ENCODE peak calls at places on chromosome 2, in nine cellular contexts. L is stimulated activated naive CD4-positive, alpha-beta T cell treated with Interleukin-2 at 50 U/mL for 16 hours; K is fibroblast of mammary gland; S is ovary; O is naive thymus-derived CD8-positive, alpha-beta T cell; V is T-helper 9 cell; H is AG04450; M is activated T-cell treated with anti-CD3 and anti-CD28 coated beads for 1 hour; T is uterus. Q is an unnamed sample.

GRCh38 chr2:20868377-20868776 is 45.5 kb upstream of the LDAH start:
- DNase-seq in H (no peak), K (no peak), V (peak), O (peak), M (peak), T (no peak), S (no peak), L (peak), Q (no peak)

GRCh38 chr2:99648115-99648850 is 158.5 kb upstream of the REV1 start:
- DNase-seq in T (peak), S (no peak), L (no peak), H (peak), K (peak), V (no peak), M (no peak), O (no peak), Q (no peak)

GRCh38 chr2:135050684-135051083 is 1.4 kb upstream of the RAB3GAP1 start:
- DNase-seq in K (no peak), V (no peak), T (no peak), O (no peak), S (no peak), H (no peak), L (no peak), M (no peak), Q (no peak)

GRCh38 chr2:181999255-181999654 is 13.6 kb downstream of the PPP1R1C start:
- DNase-seq in S (no peak), M (no peak), V (no peak), L (no peak), K (no peak), O (no peak), H (no peak), T (no peak), Q (no peak)

GRCh38 chr2:84694088-84694622 is 177.9 kb downstream of the DNAH6 start:
- DNase-seq in S (no peak), K (no peak), O (peak), L (no peak), T (no peak), H (no peak), V (no peak), M (peak), Q (no peak)

GRCh38 chr2:199057936-199058335 is 399.8 kb downstream of the SATB2 start:
- DNase-seq in M (no peak), K (no peak), L (no peak), S (no peak), O (no peak), V (no peak), H (no peak), T (no peak), Q (no peak)

GRCh38 chr2:101047075-101047766 is 45.1 kb downstream of the RPL31 start:
- DNase-seq in S (no peak), M (no peak), K (peak), V (no peak), H (no peak), L (no peak), O (no peak), T (no peak), Q (no peak)

GRCh38 chr2:102421890-102422759 is 835 bp upstream of the IL18RAP start:
- DNase-seq in H (no peak), O (no peak), M (no peak), T (no peak), L (no peak), S (no peak), V (no peak), K (no peak), Q (no peak)

GRCh38 chr2:96204836-96205235 is 3.8 kb downstream of the STARD7 start:
- DNase-seq in V (no peak), L (no peak), K (no peak), T (no peak), M (no peak), S (no peak), H (no peak), O (no peak), Q (no peak)

GRCh38 chr2:43605079-43605655 is 9.3 kb upstream of the THADA start:
- DNase-seq in M (no peak), O (no peak), V (no peak), K (peak), H (no peak), L (no peak), S (no peak), T (no peak), Q (no peak)

GRCh38 chr2:39127973-39128372 is 7.1 kb upstream of the SOS1 start:
- DNase-seq in M (peak), O (no peak), K (peak), S (no peak), L (peak), H (no peak), V (no peak), T (no peak), Q (no peak)

GRCh38 chr2:129904532-129905446 is 74.7 kb upstream of the RAB6C start:
- DNase-seq in O (no peak), V (no peak), M (no peak), S (no peak), T (no peak), L (no peak), K (no peak), H (no peak), Q (no peak)

GRCh38 chr2:215664847-215665525 is 229.1 kb upstream of the FN1 start:
- DNase-seq in O (no peak), M (no peak), K (peak), S (no peak), V (no peak), T (no peak), H (peak), L (no peak), Q (peak)

GRCh38 chr2:233489666-233490065 is 76.9 kb downstream of the USP40 start:
- DNase-seq in V (no peak), M (no peak), O (no peak), H (no peak), L (no peak), T (no peak), K (peak), S (no peak), Q (no peak)

GRCh38 chr2:179059026-179059680 is 9.2 kb upstream of the CCDC141 start:
- DNase-seq in M (no peak), T (no peak), O (no peak), K (no peak), L (no peak), H (no peak), V (no peak), S (no peak), Q (no peak)

GRCh38 chr2:45342-46130 is 769 bp downstream of the FAM110C start:
- DNase-seq in K (no peak), O (no peak), V (no peak), T (no peak), H (no peak), L (no peak), M (no peak), S (peak), Q (no peak)

GRCh38 chr2:63060079-63060482 is 9.5 kb downstream of the OTX1 start:
- DNase-seq in V (no peak), L (no peak), K (peak), S (no peak), T (no peak), O (no peak), M (no peak), H (no peak), Q (no peak)

GRCh38 chr2:68623820-68624219 is 19.6 kb upstream of the PROKR1 start:
- DNase-seq in M (no peak), K (no peak), V (no peak), H (no peak), O (no peak), T (no peak), L (no peak), S (no peak), Q (no peak)

GRCh38 chr2:184072470-184072869 is 525.9 kb upstream of the ZNF804A start:
- DNase-seq in M (no peak), O (no peak), H (no peak), S (no peak), L (no peak), T (no peak), K (no peak), V (no peak), Q (no peak)

GRCh38 chr2:238897122-238897880 is 49.4 kb downstream of the TWIST2 start:
- DNase-seq in L (no peak), O (no peak), M (no peak), H (no peak), T (no peak), S (no peak), K (no peak), V (no peak), Q (no peak)

GRCh38 chr2:140454717-140455116 is 1674.5 kb upstream of the NXPH2 start:
- DNase-seq in V (no peak), O (no peak), S (no peak), T (no peak), M (no peak), K (peak), L (no peak), H (peak), Q (no peak)

GRCh38 chr2:27489118-27489497 is 435 bp downstream of the IFT172 start:
- DNase-seq in H (no peak), O (peak), K (peak), V (no peak), M (no peak), T (no peak), L (no peak), S (no peak), Q (no peak)

GRCh38 chr2:10404324-10405143 is 43.6 kb downstream of the ODC1 start:
- DNase-seq in M (no peak), O (no peak), T (peak), H (no peak), K (no peak), L (no peak), S (no peak), V (no peak), Q (no peak)

GRCh38 chr2:235024951-235025773 is 73.3 kb downstream of the SH3BP4 start:
- DNase-seq in L (no peak), T (no peak), K (no peak), M (no peak), O (no peak), H (no peak), S (no peak), V (no peak), Q (no peak)

GRCh38 chr2:128363991-128364390 is 45.3 kb upstream of the HS6ST1 start:
- DNase-seq in S (peak), H (no peak), O (no peak), L (no peak), V (no peak), T (no peak), K (no peak), M (no peak), Q (peak)

GRCh38 chr2:194750926-194751325 is 906.1 kb upstream of the SLC39A10 start:
- DNase-seq in S (no peak), T (no peak), K (no peak), H (no peak), L (no peak), V (no peak), O (no peak), M (no peak), Q (no peak)

GRCh38 chr2:219277703-219278654 is 1.2 kb upstream of the DNAJB2 start:
- DNase-seq in L (peak), H (peak), K (peak), V (peak), T (peak), O (peak), M (peak), S (peak), Q (peak)

GRCh38 chr2:11634584-11634983 is 35.4 kb downstream of the NTSR2 start:
- DNase-seq in K (no peak), H (no peak), M (no peak), L (no peak), T (no peak), S (no peak), V (no peak), O (no peak), Q (no peak)

GRCh38 chr2:232444409-232445148 is 11.4 kb upstream of the ALPI start:
- DNase-seq in O (peak), M (peak), S (no peak), H (peak), K (peak), L (peak), T (no peak), V (peak), Q (peak)

GRCh38 chr2:177164131-177164530 is 48.5 kb upstream of the HNRNPA3 start:
- DNase-seq in K (peak), M (no peak), T (no peak), H (no peak), L (no peak), V (no peak), S (no peak), O (no peak), Q (no peak)

GRCh38 chr2:46362667-46363012 is 65.4 kb downstream of the EPAS1 start:
- DNase-seq in O (no peak), V (no peak), S (no peak), M (no peak), H (no peak), K (peak), T (no peak), L (no peak), Q (no peak)

GRCh38 chr2:9573013-9573708 is 17.5 kb upstream of the ADAM17 start:
- DNase-seq in O (no peak), S (no peak), L (no peak), V (no peak), H (no peak), T (no peak), K (peak), M (no peak), Q (no peak)

GRCh38 chr2:25168256-25169072 is at the start of gene POMC:
- DNase-seq in O (peak), V (peak), H (no peak), M (peak), L (no peak), S (peak), T (no peak), K (peak), Q (no peak)

GRCh38 chr2:70182689-70183088 is 8.1 kb downstream of the C2orf42 start:
- DNase-seq in K (no peak), L (no peak), O (no peak), T (no peak), M (no peak), S (no peak), V (no peak), H (no peak), Q (no peak)

GRCh38 chr2:101157272-101157671 is 6.1 kb upstream of the TBC1D8 start:
- DNase-seq in L (no peak), K (no peak), M (no peak), H (no peak), T (no peak), V (no peak), S (no peak), O (no peak), Q (no peak)

GRCh38 chr2:167294031-167294774 is 405.9 kb downstream of the XIRP2 start:
- DNase-seq in T (no peak), O (no peak), S (peak), L (no peak), V (no peak), M (no peak), K (peak), H (no peak), Q (no peak)

Q was measured in SJSA1.